ENCODE peak calls at places on chromosomes 13 and 19, in five cellular contexts. V, W, A, Q and M are unnamed samples.

GRCh38 chr13:40445557-40445990 is 220.9 kb downstream of the FOXO1 start:
- DNase-seq in A (no peak), W (no peak), V (peak; percentile 71), Q (peak; percentile 51), M (peak; percentile 95)

GRCh38 chr19:11166281-11167142 is 10.9 kb upstream of the SPC24 start:
- DNase-seq in W (peak; percentile 87), V (peak; percentile 50), A (no peak), Q (peak; percentile 99), M (no peak)

GRCh38 chr19:14048439-14049153 is 13.3 kb downstream of the PALM3 start:
- DNase-seq in Q (peak; percentile 42), A (no peak), W (peak; percentile 44), V (peak; percentile 31), M (peak; percentile 55)

GRCh38 chr19:49019242-49019932 is 2.5 kb upstream of the LHB start:
- DNase-seq in W (no peak), Q (peak; percentile 75), A (no peak), V (peak; percentile 33), M (peak; percentile 61)

GRCh38 chr19:45985321-45985720 is 9.9 kb upstream of the CCDC61 start:
- DNase-seq in Q (no peak), W (no peak), A (no peak), V (no peak), M (no peak)

GRCh38 chr13:100601716-100602115 is 13.1 kb upstream of the GGACT start:
- DNase-seq in W (no peak), Q (no peak), V (no peak), A (no peak), M (no peak)

GRCh38 chr19:46073268-46073922 is 32.6 kb upstream of the IGFL4 start:
- DNase-seq in A (no peak), W (no peak), V (no peak), Q (peak; percentile 35), M (no peak)

GRCh38 chr13:71124230-71124629 is 742.8 kb downstream of the DACH1 start:
- DNase-seq in W (no peak), A (no peak), Q (no peak), V (no peak), M (no peak)

GRCh38 chr13:26946675-26947342 is 186.2 kb upstream of the GPR12 start:
- DNase-seq in W (no peak), A (no peak), V (no peak), Q (peak; percentile 67), M (no peak)

GRCh38 chr19:788821-789472 is 8.3 kb upstream of the PTBP1 start:
- DNase-seq in A (no peak), V (no peak), W (no peak), Q (peak; percentile 56), M (peak; percentile 68)

GRCh38 chr13:24396821-24397220 is 87.4 kb downstream of the C1QTNF9 start:
- DNase-seq in W (no peak), A (no peak), Q (no peak), V (no peak), M (no peak)

GRCh38 chr19:34502582-34503545 is 21.3 kb downstream of the WTIP start:
- DNase-seq in Q (peak; percentile 36), V (no peak), A (peak; percentile 28), W (no peak), M (no peak)

GRCh38 chr13:25528266-25528665 is 156.5 kb downstream of the ATP8A2 start:
- DNase-seq in A (no peak), Q (no peak), V (no peak), W (no peak), M (no peak)

GRCh38 chr13:90640976-90641375 is 706.5 kb upstream of the MIR17HG start:
- DNase-seq in V (no peak), Q (peak; percentile 74), A (no peak), W (no peak), M (no peak)

GRCh38 chr19:47766670-47767069 is 11.8 kb upstream of the SELENOW start:
- DNase-seq in A (no peak), W (no peak), Q (no peak), V (no peak), M (no peak)

GRCh38 chr19:55156202-55157063 is 1.1 kb downstream of the TNNI3 start:
- DNase-seq in A (peak; percentile 85), W (no peak), V (peak; percentile 70), Q (peak; percentile 71), M (peak; percentile 29)

GRCh38 chr13:59112375-59112774 is 1051.4 kb downstream of the DIAPH3 start:
- DNase-seq in Q (peak; percentile 85), W (no peak), A (no peak), V (peak; percentile 13), M (no peak)

GRCh38 chr19:47776568-47776967 is 1.9 kb upstream of the SELENOW start:
- DNase-seq in Q (no peak), A (no peak), V (no peak), W (no peak), M (no peak)

GRCh38 chr19:6509118-6509971 is 7.2 kb upstream of the TUBB4A start:
- DNase-seq in W (no peak), V (no peak), A (no peak), Q (no peak), M (no peak)

GRCh38 chr19:54196514-54196913 is 4.1 kb upstream of the RPS9 start:
- DNase-seq in Q (no peak), W (no peak), A (no peak), V (no peak), M (no peak)

GRCh38 chr19:41801682-41802317 is 5.4 kb downstream of the CEACAM3 start:
- DNase-seq in W (no peak), Q (no peak), V (no peak), A (no peak), M (no peak)

GRCh38 chr13:98406971-98407370 is 169.9 kb downstream of the STK24 start:
- DNase-seq in V (no peak), A (no peak), W (no peak), Q (no peak), M (peak; percentile 72)

GRCh38 chr19:56108447-56109195 is 12.5 kb downstream of the ZNF787 start:
- DNase-seq in V (no peak), A (no peak), Q (no peak), W (no peak), M (peak; percentile 78)

GRCh38 chr13:70457474-70457873 is 349.2 kb upstream of the KLHL1 start:
- DNase-seq in V (no peak), Q (no peak), A (no peak), W (no peak), M (no peak)

GRCh38 chr19:17107546-17108452 is 32.2 kb downstream of the MYO9B start:
- DNase-seq in W (peak; percentile 94), V (peak; percentile 75), Q (peak; percentile 99), A (peak; percentile 51), M (peak; percentile 42)

GRCh38 chr13:113657851-113658741 is at the start of gene ATP4B:
- DNase-seq in Q (no peak), A (peak; percentile 33), V (peak; percentile 5), W (no peak), M (no peak)

GRCh38 chr19:52307275-52307674 is 10.3 kb downstream of the ZNF480 start:
- DNase-seq in Q (peak; percentile 12), W (no peak), V (no peak), A (no peak), M (no peak)

GRCh38 chr13:113078895-113079720 is 26.5 kb upstream of the F7 start:
- DNase-seq in Q (no peak), V (no peak), A (no peak), W (no peak), M (no peak)

GRCh38 chr13:33168326-33168960 is 117.1 kb downstream of the STARD13 start:
- DNase-seq in Q (peak; percentile 48), A (no peak), V (no peak), W (no peak), M (no peak)

GRCh38 chr19:16374436-16374835 is 49.8 kb downstream of the KLF2 start:
- DNase-seq in Q (no peak), V (no peak), A (no peak), W (no peak), M (no peak)

GRCh38 chr13:84668637-84669036 is 786.4 kb upstream of the SLITRK1 start:
- DNase-seq in W (no peak), V (no peak), Q (no peak), A (no peak), M (no peak)

GRCh38 chr13:31860002-31860401 is 120.7 kb downstream of the RXFP2 start:
- DNase-seq in A (no peak), Q (no peak), V (no peak), W (no peak), M (peak; percentile 6)

GRCh38 chr19:45195764-45196163 is 17.2 kb downstream of the BLOC1S3 start:
- DNase-seq in W (no peak), A (no peak), Q (peak; percentile 54), V (no peak), M (no peak)

GRCh38 chr19:51690359-51691121 is 2.6 kb upstream of the SPACA6 start:
- DNase-seq in Q (peak; percentile 74), A (peak; percentile 84), W (peak; percentile 47), V (peak; percentile 80), M (peak; percentile 72)

GRCh38 chr13:107512551-107512950 is 702.8 kb downstream of the LIG4 start:
- DNase-seq in V (no peak), Q (no peak), W (no peak), A (no peak), M (no peak)

GRCh38 chr19:15418112-15418587 is 638 bp downstream of the AKAP8L start:
- DNase-seq in V (no peak), A (peak; percentile 51), Q (peak; percentile 51), W (no peak), M (peak; percentile 51)

GRCh38 chr13:41588899-41589298 is 131.5 kb downstream of the RGCC start:
- DNase-seq in V (no peak), W (peak; percentile 27), A (no peak), Q (peak; percentile 88), M (peak; percentile 10)

GRCh38 chr19:13887529-13887928 is 10.6 kb downstream of the NANOS3 start:
- DNase-seq in W (no peak), A (no peak), V (no peak), Q (peak; percentile 70), M (no peak)

GRCh38 chr13:79417741-79418140 is 11.7 kb upstream of the RBM26 start:
- DNase-seq in A (no peak), Q (no peak), W (no peak), V (no peak), M (no peak)